ENCODE peak calls at places on chromosomes 13 and 19, in five cellular contexts. K is gastrocnemius medialis, T is pancreas, A is upper lobe of right lung, S is heart right ventricle. U is an unnamed sample.

GRCh38 chr19:44687898-44688297 is 11.1 kb upstream of the CEACAM16 start:
- ATAC-seq in K (no peak), T (no peak), A (no peak), S (no peak), U (no peak)

GRCh38 chr19:50501186-50501567 is 9.8 kb downstream of the JOSD2 start:
- ATAC-seq in K (peak), T (no peak), A (no peak), S (peak), U (no peak)

GRCh38 chr19:1232231-1232637 is 5.6 kb downstream of the CBARP start:
- ATAC-seq in K (no peak), T (peak), A (peak), S (no peak), U (peak)

GRCh38 chr13:62407871-62408270 is 992.2 kb upstream of the PCDH20 start:
- ATAC-seq in K (no peak), T (no peak), A (no peak), S (no peak), U (no peak)

GRCh38 chr13:74202129-74202528 is 67.9 kb upstream of the KLF12 start:
- ATAC-seq in K (no peak), T (no peak), A (no peak), S (peak), U (no peak)

GRCh38 chr19:52120286-52120685 is 19.5 kb downstream of the ZNF616 start:
- ATAC-seq in K (no peak), T (no peak), A (no peak), S (no peak), U (no peak)

GRCh38 chr13:104014803-104015645 is 948.8 kb upstream of the SLC10A2 start:
- ATAC-seq in K (peak), T (no peak), A (no peak), S (no peak), U (no peak)

GRCh38 chr13:45792827-45793303 is 58.7 kb downstream of the SIAH3 start:
- ATAC-seq in K (no peak), T (peak), A (no peak), S (no peak), U (no peak)

GRCh38 chr13:73369095-73369494 is 310.3 kb downstream of the KLF5 start:
- ATAC-seq in K (no peak), T (no peak), A (no peak), S (no peak), U (no peak)

GRCh38 chr13:30806784-30807183 is 71.4 kb downstream of the ALOX5AP start:
- ATAC-seq in K (peak), T (no peak), A (no peak), S (no peak), U (no peak)

GRCh38 chr13:45847554-45848224 is 3.9 kb downstream of the SIAH3 start:
- ATAC-seq in K (no peak), T (peak), A (peak), S (peak), U (no peak)

GRCh38 chr13:94020833-94021232 is 458.6 kb downstream of the DCT start:
- ATAC-seq in K (no peak), T (no peak), A (no peak), S (no peak), U (no peak)

GRCh38 chr19:16325671-16326400 is 1.2 kb downstream of the KLF2 start:
- ATAC-seq in K (no peak), T (no peak), A (no peak), S (no peak), U (no peak)

GRCh38 chr19:40619333-40620160 is 18.4 kb downstream of the LTBP4 start:
- ATAC-seq in K (no peak), T (no peak), A (no peak), S (peak), U (no peak)

GRCh38 chr19:33376931-33377557 is 3.5 kb downstream of the CEBPG start:
- ATAC-seq in K (no peak), T (no peak), A (no peak), S (no peak), U (no peak)

GRCh38 chr19:2315121-2315817 is 7.3 kb upstream of the LINGO3 start:
- ATAC-seq in K (no peak), T (no peak), A (no peak), S (no peak), U (no peak)

GRCh38 chr19:821228-821975 is at the start of gene PLPPR3:
- ATAC-seq in K (no peak), T (no peak), A (no peak), S (no peak), U (no peak)

GRCh38 chr13:78972561-78972960 is 313.6 kb upstream of the OBI1 start:
- ATAC-seq in K (no peak), T (no peak), A (no peak), S (no peak), U (no peak)

GRCh38 chr19:7463575-7463974 is 25.3 kb downstream of the PEX11G start:
- ATAC-seq in K (no peak), T (no peak), A (no peak), S (no peak), U (no peak)

GRCh38 chr13:25882732-25883357 is 169.0 kb downstream of the SHISA2 start:
- ATAC-seq in K (no peak), T (no peak), A (peak), S (no peak), U (no peak)

GRCh38 chr19:5364674-5365073 is 24.1 kb upstream of the PTPRS start:
- ATAC-seq in K (no peak), T (no peak), A (no peak), S (no peak), U (no peak)

GRCh38 chr19:17337675-17338439 is 504 bp downstream of the GTPBP3 start:
- ATAC-seq in K (no peak), T (no peak), A (no peak), S (no peak), U (no peak)

GRCh38 chr19:58400638-58400915 is 5.1 kb downstream of the RNF225 start:
- ATAC-seq in K (no peak), T (no peak), A (no peak), S (peak), U (no peak)

GRCh38 chr19:13839938-13840750 is 36.8 kb upstream of the NANOS3 start:
- ATAC-seq in K (peak), T (no peak), A (peak), S (peak), U (peak)

GRCh38 chr13:92473736-92474465 is 752.7 kb upstream of the GPC6 start:
- ATAC-seq in K (no peak), T (peak), A (no peak), S (no peak), U (no peak)

DNA sequence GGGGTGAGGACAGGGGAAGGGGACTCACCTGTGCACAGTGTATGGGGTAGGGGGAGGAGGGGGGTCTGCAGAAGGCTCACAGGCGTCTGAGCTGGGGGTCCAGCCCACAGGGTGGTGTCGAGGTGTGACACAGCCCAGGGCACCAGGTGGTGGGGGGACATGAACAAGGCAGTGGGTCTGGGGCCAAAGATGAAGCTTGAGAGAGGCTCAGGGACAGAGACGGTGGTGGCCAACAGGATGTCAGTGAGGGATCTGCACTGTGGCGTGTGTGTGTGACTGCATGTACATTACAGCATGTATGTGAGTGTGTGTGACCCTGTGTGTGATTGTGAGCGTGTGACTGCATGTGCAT is 1.7 kb downstream of the ADAMTS10 start:
- ATAC-seq in K (no peak), T (no peak), A (no peak), S (no peak), U (no peak)
- H3K4me3 ChIP-seq in K (no peak), T (peak), A (peak), S (peak), U (no peak)

GRCh38 chr13:111206148-111206547 is 91.0 kb downstream of the ARHGEF7 start:
- ATAC-seq in K (no peak), T (no peak), A (no peak), S (no peak), U (no peak)

GRCh38 chr13:111202745-111203144 is 87.6 kb downstream of the ARHGEF7 start:
- ATAC-seq in K (peak), T (peak), A (peak), S (peak), U (peak)

GRCh38 chr13:111202149-111202548 is 87.0 kb downstream of the ARHGEF7 start:
- ATAC-seq in K (peak), T (peak), A (no peak), S (peak), U (no peak)

GRCh38 chr13:111204438-111205177 is 89.5 kb downstream of the ARHGEF7 start:
- ATAC-seq in K (peak), T (peak), A (peak), S (peak), U (peak)

DNA sequence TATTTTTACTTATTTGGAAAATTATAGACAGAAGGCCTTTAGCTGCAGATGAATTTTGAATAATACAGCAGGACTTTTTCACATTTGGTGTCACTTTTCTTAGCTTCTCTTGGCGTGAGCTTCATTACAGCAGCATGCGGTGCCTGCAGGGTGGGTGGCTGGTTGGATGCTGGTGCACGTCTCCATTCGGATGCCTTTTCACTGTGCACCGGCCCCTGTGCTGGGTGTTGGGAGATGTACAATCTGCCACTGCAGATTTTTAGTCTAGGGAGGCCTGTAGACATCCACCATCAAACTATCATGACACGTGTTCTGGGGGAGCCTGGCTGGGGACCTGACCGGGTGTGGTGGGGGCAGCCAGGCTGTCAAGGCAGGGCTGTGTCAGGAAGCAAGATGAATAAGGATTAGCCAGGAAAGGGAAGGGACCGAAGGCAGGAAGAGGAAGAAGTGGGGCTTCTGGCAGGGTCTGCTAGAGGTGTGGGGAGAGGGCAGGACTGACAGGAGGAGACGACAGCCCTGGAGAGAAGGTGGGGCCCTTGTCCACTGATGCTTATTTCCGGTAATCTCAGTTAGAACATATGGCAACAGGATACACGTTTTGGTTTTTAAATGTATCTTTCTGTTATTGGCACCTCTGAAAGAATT is 88.8 kb downstream of the ARHGEF7 start:
- ATAC-seq in K (no peak), T (no peak), A (no peak), S (peak), U (no peak)
- H3K4me3 ChIP-seq in K (peak), T (no peak), A (peak), S (peak), U (peak)

GRCh38 chr13:77919351-77920294 is 992 bp upstream of the EDNRB start:
- ATAC-seq in K (peak), T (peak), A (peak), S (peak), U (peak)
- H3K4me3 ChIP-seq in K (peak), T (peak), A (peak), S (peak), U (peak)

GRCh38 chr19:38267780-38268430 is 3.5 kb downstream of the SPINT2 start:
- ATAC-seq in K (no peak), T (peak), A (peak), S (no peak), U (no peak)

GRCh38 chr19:38265213-38265861 is 964 bp downstream of the SPINT2 start:
- ATAC-seq in K (no peak), T (peak), A (peak), S (no peak), U (no peak)

GRCh38 chr19:38266981-38267597 is 2.7 kb downstream of the SPINT2 start:
- ATAC-seq in K (no peak), T (no peak), A (no peak), S (no peak), U (no peak)

GRCh38 chr19:38264486-38265212 is at the start of gene SPINT2:
- ATAC-seq in K (no peak), T (peak), A (peak), S (peak), U (peak)

DNA sequence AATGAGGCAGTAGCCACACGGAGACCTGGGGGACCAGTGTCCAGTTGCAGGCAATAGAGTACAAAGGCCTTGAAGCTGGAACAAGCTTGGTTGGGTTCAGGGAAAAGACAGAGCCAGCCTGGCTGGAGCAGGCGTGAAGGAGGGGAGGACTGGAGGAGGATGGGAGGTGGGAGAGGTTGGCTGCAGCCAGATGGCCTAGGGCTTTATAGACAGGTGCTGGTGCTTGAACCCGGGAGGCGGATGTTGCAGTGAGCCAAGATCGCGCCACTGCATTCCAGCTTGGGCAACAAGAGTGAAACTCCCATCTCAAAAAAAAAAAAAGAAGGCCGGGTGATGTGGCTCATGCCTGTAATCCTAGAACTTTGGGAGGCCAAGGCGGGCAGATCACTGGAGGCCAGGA is 1.7 kb downstream of the SPINT2 start:
- ATAC-seq in K (no peak), T (peak), A (no peak), S (no peak), U (no peak)
- H3K4me3 ChIP-seq in K (no peak), T (peak), A (peak), S (no peak), U (no peak)

DNA sequence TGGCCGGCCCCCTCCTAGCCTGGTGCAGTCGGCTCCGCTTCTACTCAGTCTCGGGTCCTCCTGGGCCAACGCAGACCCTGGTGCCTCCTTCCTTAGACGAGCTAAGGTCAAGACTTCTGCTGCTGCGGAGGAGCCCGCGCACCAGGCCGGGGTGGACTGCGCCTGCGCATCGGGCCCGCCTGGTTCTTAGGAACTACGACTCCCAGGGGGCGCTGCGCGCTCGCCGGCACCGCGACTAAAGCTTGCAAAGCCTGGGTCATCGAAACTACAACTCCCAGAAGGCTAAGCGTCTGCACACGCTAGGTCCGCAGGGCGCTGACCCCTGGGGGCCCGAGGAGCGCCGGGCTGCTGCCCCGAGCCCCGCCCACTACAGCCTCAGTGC is at the start of gene ZNF835:
- ATAC-seq in K (peak), T (peak), A (peak), S (peak), U (peak)
- H3K4me3 ChIP-seq in K (peak), T (peak), A (peak), S (peak), U (peak)

DNA sequence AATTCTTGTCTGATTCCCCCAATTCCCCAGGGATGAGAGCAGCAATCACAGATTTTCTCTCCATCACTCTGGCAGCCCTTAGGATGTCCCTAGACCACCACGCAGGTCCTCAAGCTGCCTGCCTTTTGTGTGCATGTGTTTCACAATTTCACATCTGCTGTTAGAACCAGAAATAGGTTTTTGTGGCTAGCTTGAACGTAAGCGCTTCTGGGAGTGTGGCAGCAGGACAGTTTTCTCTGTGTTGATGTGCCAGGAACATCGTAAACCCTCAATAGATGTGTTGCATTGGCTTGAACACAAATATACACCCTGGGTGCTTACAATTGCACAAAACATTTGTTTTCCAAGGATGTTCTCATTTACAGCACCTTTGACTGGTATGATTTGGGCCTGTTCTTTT is 78.8 kb upstream of the TMTC4 start:
- ATAC-seq in K (no peak), T (no peak), A (no peak), S (no peak), U (no peak)
- H3K4me3 ChIP-seq in K (no peak), T (no peak), A (no peak), S (no peak), U (no peak)

GRCh38 chr13:39737047-39737446 is 81.6 kb downstream of the COG6 start:
- ATAC-seq in K (no peak), T (no peak), A (no peak), S (no peak), U (no peak)
- H3K4me3 ChIP-seq in K (no peak), T (no peak), A (no peak), S (no peak), U (no peak)

GRCh38 chr19:11560404-11560988 is 1.5 kb upstream of the ELOF1 start:
- ATAC-seq in K (no peak), T (peak), A (peak), S (peak), U (no peak)
- H3K4me3 ChIP-seq in K (no peak), T (peak), A (peak), S (peak), U (no peak)